ENCODE peak calls at places on chromosome 3, in six cellular contexts. One of them, this sample, is unnamed.

GRCh38 chr3:9398715-9399708 is 1.6 kb downstream of the SETD5 start:
- DNase-seq in breast epithelium: no peak
- DNase-seq in stomach: no peak
- DNase-seq in HCT116: no peak
- DNase-seq in transverse colon: no peak
- DNase-seq in HepG2: peak
- DNase-seq in this sample: no peak

GRCh38 chr3:48034000-48034516 is 17.8 kb upstream of the MAP4 start:
- DNase-seq in breast epithelium: no peak
- DNase-seq in stomach: no peak
- DNase-seq in HCT116: peak
- DNase-seq in transverse colon: no peak
- DNase-seq in HepG2: peak
- DNase-seq in this sample: no peak

GRCh38 chr3:187165144-187165543 is 25.8 kb upstream of the RPL39L start:
- DNase-seq in breast epithelium: no peak
- DNase-seq in stomach: no peak
- DNase-seq in HCT116: peak
- DNase-seq in transverse colon: peak
- DNase-seq in HepG2: peak
- DNase-seq in this sample: no peak

GRCh38 chr3:47874438-47874837 is 71.5 kb downstream of the DHX30 start:
- DNase-seq in breast epithelium: no peak
- DNase-seq in stomach: no peak
- DNase-seq in HCT116: no peak
- DNase-seq in transverse colon: no peak
- DNase-seq in HepG2: no peak
- DNase-seq in this sample: no peak

GRCh38 chr3:72011495-72011894 is 226.5 kb upstream of the PROK2 start:
- DNase-seq in breast epithelium: no peak
- DNase-seq in stomach: no peak
- DNase-seq in HCT116: no peak
- DNase-seq in transverse colon: no peak
- DNase-seq in HepG2: no peak
- DNase-seq in this sample: no peak

GRCh38 chr3:155323063-155323666 is 29.7 kb upstream of the STRIT1 start:
- DNase-seq in breast epithelium: no peak
- DNase-seq in stomach: no peak
- DNase-seq in HCT116: peak
- DNase-seq in transverse colon: peak
- DNase-seq in HepG2: peak
- DNase-seq in this sample: no peak

GRCh38 chr3:134624537-134625287 is 26.1 kb downstream of the KY start:
- DNase-seq in breast epithelium: no peak
- DNase-seq in stomach: peak
- DNase-seq in HCT116: no peak
- DNase-seq in transverse colon: no peak
- DNase-seq in HepG2: no peak
- DNase-seq in this sample: no peak

GRCh38 chr3:64456674-64457073 is 231.1 kb downstream of the ADAMTS9 start:
- DNase-seq in breast epithelium: no peak
- DNase-seq in stomach: no peak
- DNase-seq in HCT116: no peak
- DNase-seq in transverse colon: no peak
- DNase-seq in HepG2: no peak
- DNase-seq in this sample: no peak

GRCh38 chr3:134034005-134034785 is 4.5 kb upstream of the SLCO2A1 start:
- DNase-seq in breast epithelium: no peak
- DNase-seq in stomach: no peak
- DNase-seq in HCT116: no peak
- DNase-seq in transverse colon: no peak
- DNase-seq in HepG2: no peak
- DNase-seq in this sample: peak

GRCh38 chr3:50003216-50003615 is 63.3 kb downstream of the RBM6 start:
- DNase-seq in breast epithelium: no peak
- DNase-seq in stomach: no peak
- DNase-seq in HCT116: no peak
- DNase-seq in transverse colon: no peak
- DNase-seq in HepG2: no peak
- DNase-seq in this sample: no peak

GRCh38 chr3:107432013-107432515 is 54.8 kb downstream of the CCDC54 start:
- DNase-seq in breast epithelium: no peak
- DNase-seq in stomach: no peak
- DNase-seq in HCT116: no peak
- DNase-seq in transverse colon: peak
- DNase-seq in HepG2: no peak
- DNase-seq in this sample: no peak

GRCh38 chr3:50807266-50807665 is 132.5 kb downstream of the DOCK3 start:
- DNase-seq in breast epithelium: no peak
- DNase-seq in stomach: peak
- DNase-seq in HCT116: no peak
- DNase-seq in transverse colon: no peak
- DNase-seq in HepG2: no peak
- DNase-seq in this sample: no peak

GRCh38 chr3:25429441-25429907 is 1.4 kb downstream of the RARB start:
- DNase-seq in breast epithelium: no peak
- DNase-seq in stomach: peak
- DNase-seq in HCT116: no peak
- DNase-seq in transverse colon: no peak
- DNase-seq in HepG2: no peak
- DNase-seq in this sample: no peak

GRCh38 chr3:48130321-48130881 is 57.8 kb downstream of the CDC25A start:
- DNase-seq in breast epithelium: no peak
- DNase-seq in stomach: peak
- DNase-seq in HCT116: no peak
- DNase-seq in transverse colon: peak
- DNase-seq in HepG2: no peak
- DNase-seq in this sample: peak

GRCh38 chr3:139140553-139140952 is 95.9 kb upstream of the PRR23C start:
- DNase-seq in breast epithelium: no peak
- DNase-seq in stomach: no peak
- DNase-seq in HCT116: no peak
- DNase-seq in transverse colon: no peak
- DNase-seq in HepG2: no peak
- DNase-seq in this sample: no peak

GRCh38 chr3:58334013-58334321 is 1.3 kb downstream of the PXK start:
- DNase-seq in breast epithelium: no peak
- DNase-seq in stomach: no peak
- DNase-seq in HCT116: no peak
- DNase-seq in transverse colon: no peak
- DNase-seq in HepG2: peak
- DNase-seq in this sample: no peak

GRCh38 chr3:155179425-155179814 is 99.3 kb downstream of the MME start:
- DNase-seq in breast epithelium: no peak
- DNase-seq in stomach: no peak
- DNase-seq in HCT116: no peak
- DNase-seq in transverse colon: no peak
- DNase-seq in HepG2: no peak
- DNase-seq in this sample: no peak

DNA sequence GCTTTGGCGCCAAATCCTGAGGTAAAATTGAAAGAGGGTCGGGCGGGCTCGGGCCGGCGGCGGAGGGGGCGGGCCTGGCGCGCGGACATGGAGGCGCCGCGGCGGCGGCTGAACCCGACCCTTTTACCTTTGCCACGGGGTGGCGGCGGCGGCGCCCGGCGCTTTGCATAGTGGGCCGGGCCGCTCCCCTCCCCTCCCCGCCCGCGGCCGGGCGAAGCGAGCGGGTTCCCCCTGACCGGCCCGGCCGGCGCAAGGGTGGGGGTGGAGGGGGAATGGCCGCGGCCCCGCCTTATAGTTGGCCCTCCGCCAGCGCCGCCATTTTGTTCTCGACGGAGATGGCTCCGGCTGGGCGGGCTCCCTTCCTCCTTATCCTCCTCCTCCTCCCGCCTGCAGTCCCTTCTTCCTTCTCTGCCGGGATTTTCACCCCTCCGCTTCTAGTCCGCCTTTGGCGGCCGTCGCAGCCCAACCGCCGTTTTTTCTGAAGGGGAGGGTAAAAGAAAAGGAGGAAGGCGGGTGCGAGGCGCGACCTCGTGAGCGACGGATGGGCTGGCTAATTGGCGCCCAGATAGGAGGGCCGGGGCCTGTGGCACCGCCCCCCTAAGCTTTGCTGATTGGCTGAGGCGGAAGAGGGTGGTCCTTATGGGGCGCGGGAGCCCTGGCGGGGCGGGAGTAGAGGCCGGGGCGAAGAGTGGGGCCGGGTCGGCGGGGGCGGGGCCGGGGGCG is 664 bp downstream of the NR2C2 start:
- DNase-seq in breast epithelium: peak
- DNase-seq in stomach: peak
- DNase-seq in HCT116: peak
- DNase-seq in transverse colon: peak
- DNase-seq in HepG2: peak
- DNase-seq in this sample: peak
- TF ChIP-seq POLR2A in breast epithelium: no peak
- TF ChIP-seq POLR2A in stomach: no peak
- TF ChIP-seq POLR2A in HCT116: peak
- TF ChIP-seq POLR2A in transverse colon: peak
- TF ChIP-seq POLR2A in HepG2: peak
- TF ChIP-seq POLR2A in this sample: no peak

GRCh38 chr3:189531271-189531670 is 99.9 kb upstream of the TP63 start:
- DNase-seq in breast epithelium: no peak
- DNase-seq in stomach: no peak
- DNase-seq in HCT116: peak
- DNase-seq in transverse colon: no peak
- DNase-seq in HepG2: no peak
- DNase-seq in this sample: no peak

GRCh38 chr3:189534546-189534945 is 96.6 kb upstream of the TP63 start:
- DNase-seq in breast epithelium: no peak
- DNase-seq in stomach: no peak
- DNase-seq in HCT116: no peak
- DNase-seq in transverse colon: no peak
- DNase-seq in HepG2: no peak
- DNase-seq in this sample: no peak

GRCh38 chr3:189529889-189530288 is 101.3 kb upstream of the TP63 start:
- DNase-seq in breast epithelium: no peak
- DNase-seq in stomach: no peak
- DNase-seq in HCT116: no peak
- DNase-seq in transverse colon: no peak
- DNase-seq in HepG2: no peak
- DNase-seq in this sample: no peak

GRCh38 chr3:189530822-189531221 is 100.4 kb upstream of the TP63 start:
- DNase-seq in breast epithelium: no peak
- DNase-seq in stomach: no peak
- DNase-seq in HCT116: peak
- DNase-seq in transverse colon: no peak
- DNase-seq in HepG2: no peak
- DNase-seq in this sample: no peak

DNA sequence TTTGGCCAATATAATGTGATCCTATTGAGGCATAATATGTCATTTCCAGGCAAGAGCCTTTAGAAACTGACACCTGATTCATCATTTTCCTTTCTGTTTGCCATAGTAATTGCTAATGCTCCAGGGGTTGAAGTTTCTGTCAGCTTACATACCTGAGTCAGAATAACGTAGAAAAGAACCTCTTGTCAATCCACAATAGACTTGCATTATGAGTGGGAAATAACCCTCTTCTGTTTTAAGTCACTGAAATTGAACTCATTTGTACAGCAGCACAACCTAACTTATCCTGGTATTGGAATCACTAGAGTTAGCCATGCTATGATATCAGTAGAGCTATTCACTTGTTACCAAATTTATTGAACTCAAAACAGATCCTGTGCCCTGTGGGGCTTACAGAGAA is 101.7 kb upstream of the TP63 start:
- DNase-seq in breast epithelium: no peak
- DNase-seq in stomach: no peak
- DNase-seq in HCT116: no peak
- DNase-seq in transverse colon: no peak
- DNase-seq in HepG2: no peak
- DNase-seq in this sample: no peak
- TF ChIP-seq POLR2AphosphoS5 in breast epithelium: no peak
- TF ChIP-seq POLR2AphosphoS5 in stomach: no peak
- TF ChIP-seq POLR2AphosphoS5 in HCT116: no peak
- TF ChIP-seq POLR2AphosphoS5 in transverse colon: no peak
- TF ChIP-seq POLR2AphosphoS5 in HepG2: no peak
- TF ChIP-seq POLR2AphosphoS5 in this sample: no peak

GRCh38 chr3:52532838-52533622 is 627 bp downstream of the NT5DC2 start:
- DNase-seq in breast epithelium: no peak
- DNase-seq in stomach: peak
- DNase-seq in HCT116: no peak
- DNase-seq in transverse colon: peak
- DNase-seq in HepG2: no peak
- DNase-seq in this sample: peak
- TF ChIP-seq POLR2A in breast epithelium: no peak
- TF ChIP-seq POLR2A in stomach: no peak
- TF ChIP-seq POLR2A in HCT116: no peak
- TF ChIP-seq POLR2A in transverse colon: no peak
- TF ChIP-seq POLR2A in HepG2: no peak
- TF ChIP-seq POLR2A in this sample: no peak

GRCh38 chr3:194941956-194942483 is 256.3 kb downstream of the FAM43A start:
- DNase-seq in breast epithelium: no peak
- DNase-seq in stomach: no peak
- DNase-seq in HCT116: no peak
- DNase-seq in transverse colon: peak
- DNase-seq in HepG2: no peak
- DNase-seq in this sample: no peak

GRCh38 chr3:194938845-194939531 is 253.3 kb downstream of the FAM43A start:
- DNase-seq in breast epithelium: no peak
- DNase-seq in stomach: no peak
- DNase-seq in HCT116: no peak
- DNase-seq in transverse colon: peak
- DNase-seq in HepG2: no peak
- DNase-seq in this sample: peak

GRCh38 chr3:194939532-194939909 is 253.8 kb downstream of the FAM43A start:
- DNase-seq in breast epithelium: no peak
- DNase-seq in stomach: no peak
- DNase-seq in HCT116: no peak
- DNase-seq in transverse colon: no peak
- DNase-seq in HepG2: no peak
- DNase-seq in this sample: no peak

GRCh38 chr3:194941360-194941955 is 255.8 kb downstream of the FAM43A start:
- DNase-seq in breast epithelium: no peak
- DNase-seq in stomach: no peak
- DNase-seq in HCT116: no peak
- DNase-seq in transverse colon: no peak
- DNase-seq in HepG2: no peak
- DNase-seq in this sample: no peak

DNA sequence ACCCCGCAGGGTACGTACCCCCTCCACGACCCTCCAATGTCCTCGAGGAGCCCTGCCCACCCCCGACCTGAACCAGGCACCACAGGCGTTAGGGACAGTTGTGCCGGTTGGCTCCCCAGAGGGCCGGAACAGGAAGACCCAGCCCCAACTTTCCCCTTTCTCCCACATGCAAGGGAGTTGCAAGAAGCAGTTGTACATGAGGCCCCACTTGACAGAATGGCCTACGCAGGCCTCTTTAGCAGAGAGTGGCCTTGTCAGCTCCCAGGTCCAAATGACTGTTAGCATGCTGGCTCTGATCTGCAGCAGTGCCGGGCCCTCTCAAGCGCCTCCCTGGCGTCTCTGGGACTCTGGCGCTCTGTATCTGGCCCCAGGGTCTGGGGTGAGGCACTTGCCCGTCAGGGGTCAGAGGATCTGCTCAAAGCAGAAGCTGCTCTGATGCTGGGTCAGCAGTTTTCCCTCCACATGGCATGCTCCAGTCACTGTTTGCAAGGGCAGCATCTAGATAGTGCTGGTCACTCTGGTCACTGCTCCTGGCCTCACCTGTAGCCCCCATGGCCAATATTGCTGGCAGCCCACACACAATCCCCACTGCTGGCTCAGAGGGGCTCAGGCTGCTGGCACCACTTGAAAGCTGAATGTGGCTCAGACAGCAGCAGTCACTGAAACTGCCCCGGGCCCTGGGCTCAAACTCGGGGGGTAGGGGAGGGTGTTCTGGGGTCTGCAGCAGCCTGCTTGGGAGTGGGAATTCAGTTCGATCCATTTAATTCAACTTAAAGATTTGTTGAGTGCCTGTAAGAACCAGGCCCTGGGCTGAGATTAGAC is 254.5 kb downstream of the FAM43A start:
- DNase-seq in breast epithelium: no peak
- DNase-seq in stomach: no peak
- DNase-seq in HCT116: no peak
- DNase-seq in transverse colon: no peak
- DNase-seq in HepG2: no peak
- DNase-seq in this sample: no peak
- TF ChIP-seq POLR2AphosphoS5 in breast epithelium: no peak
- TF ChIP-seq POLR2AphosphoS5 in stomach: no peak
- TF ChIP-seq POLR2AphosphoS5 in HCT116: no peak
- TF ChIP-seq POLR2AphosphoS5 in transverse colon: no peak
- TF ChIP-seq POLR2AphosphoS5 in HepG2: no peak
- TF ChIP-seq POLR2AphosphoS5 in this sample: no peak